ENCODE peak calls at places on chromosomes 13 and 19, in six cellular contexts. H is astrocyte of the cerebellum, G is mammary epithelial cell, X is transverse colon, E is uterus, V is lung. L is an unnamed sample.

GRCh38 chr19:49335071-49335783 is at the start of gene CD37:
- DNase-seq in H (no peak), G (no peak), X (peak), E (no peak), V (no peak), L (no peak)

GRCh38 chr19:39497850-39498261 is 891 bp upstream of the DLL3 start:
- DNase-seq in H (no peak), G (no peak), X (peak), E (no peak), V (no peak), L (no peak)

GRCh38 chr13:110309159-110309476 is 2.0 kb downstream of the COL4A2 start:
- DNase-seq in H (no peak), G (no peak), X (no peak), E (no peak), V (no peak), L (no peak)

GRCh38 chr19:41753936-41754529 is 1.3 kb upstream of the CEACAM6 start:
- DNase-seq in H (no peak), G (peak), X (peak), E (no peak), V (peak), L (no peak)

GRCh38 chr13:83895994-83896580 is 13.8 kb upstream of the SLITRK1 start:
- DNase-seq in H (peak), G (peak), X (no peak), E (no peak), V (no peak), L (no peak)

GRCh38 chr19:39474139-39474620 is 6.5 kb upstream of the TIMM50 start:
- DNase-seq in H (no peak), G (no peak), X (peak), E (peak), V (peak), L (no peak)

GRCh38 chr13:26880741-26881140 is 120.2 kb upstream of the GPR12 start:
- DNase-seq in H (no peak), G (peak), X (no peak), E (no peak), V (no peak), L (no peak)

GRCh38 chr19:16714702-16715294 is 4.8 kb upstream of the NWD1 start:
- DNase-seq in H (no peak), G (peak), X (peak), E (no peak), V (peak), L (no peak)

GRCh38 chr19:494171-495046 is 1.9 kb upstream of the MADCAM1 start:
- DNase-seq in H (no peak), G (no peak), X (no peak), E (no peak), V (no peak), L (no peak)

GRCh38 chr13:20125129-20125782 is 35.6 kb downstream of the GJA3 start:
- DNase-seq in H (peak), G (peak), X (no peak), E (no peak), V (no peak), L (peak)

GRCh38 chr19:7224995-7225394 is 69.2 kb downstream of the INSR start:
- DNase-seq in H (no peak), G (no peak), X (no peak), E (no peak), V (no peak), L (no peak)

GRCh38 chr13:31947105-31947504 is 84.5 kb upstream of the FRY start:
- DNase-seq in H (no peak), G (no peak), X (no peak), E (no peak), V (no peak), L (no peak)

GRCh38 chr19:50820549-50821247 is 2.9 kb downstream of the KLK1 start:
- DNase-seq in H (no peak), G (no peak), X (peak), E (no peak), V (no peak), L (no peak)

GRCh38 chr19:38211779-38212178 is 12.2 kb downstream of the DPF1 start:
- DNase-seq in H (no peak), G (no peak), X (no peak), E (no peak), V (no peak), L (no peak)

GRCh38 chr19:41050426-41050825 is 37.8 kb upstream of the CYP2A13 start:
- DNase-seq in H (no peak), G (no peak), X (no peak), E (no peak), V (no peak), L (no peak)

GRCh38 chr13:99465454-99465853 is 35.8 kb upstream of the TM9SF2 start:
- DNase-seq in H (no peak), G (no peak), X (no peak), E (no peak), V (no peak), L (no peak)

GRCh38 chr19:58279042-58279924 is 528 bp downstream of the ZNF8 start:
- DNase-seq in H (no peak), G (peak), X (peak), E (peak), V (peak), L (no peak)

GRCh38 chr13:96460571-96460970 is 370.7 kb downstream of the HS6ST3 start:
- DNase-seq in H (no peak), G (no peak), X (no peak), E (no peak), V (no peak), L (no peak)

GRCh38 chr13:109627649-109628048 is 158.7 kb downstream of the IRS2 start:
- DNase-seq in H (no peak), G (no peak), X (no peak), E (no peak), V (no peak), L (no peak)

GRCh38 chr19:44746946-44747738 is 1.4 kb upstream of the BCL3 start:
- DNase-seq in H (peak), G (peak), X (peak), E (peak), V (peak), L (no peak)

GRCh38 chr19:4057913-4058695 is 8.6 kb downstream of the ZBTB7A start:
- DNase-seq in H (no peak), G (peak), X (peak), E (peak), V (peak), L (peak)
- TF ChIP-seq CTCF in H (peak), G (no peak), X (no peak), E (no peak), V (no peak), L (peak)

GRCh38 chr13:60167121-60167520 is 3.4 kb upstream of the DIAPH3 start:
- DNase-seq in H (no peak), G (no peak), X (no peak), E (no peak), V (no peak), L (no peak)

GRCh38 chr13:60163525-60164471 is at the start of gene DIAPH3:
- DNase-seq in H (peak), G (peak), X (peak), E (peak), V (peak), L (no peak)

GRCh38 chr13:60164490-60164889 is 762 bp upstream of the DIAPH3 start:
- DNase-seq in H (no peak), G (no peak), X (no peak), E (no peak), V (no peak), L (no peak)

GRCh38 chr13:60162096-60162495 is 1.6 kb downstream of the DIAPH3 start:
- DNase-seq in H (no peak), G (peak), X (no peak), E (no peak), V (no peak), L (no peak)

DNA sequence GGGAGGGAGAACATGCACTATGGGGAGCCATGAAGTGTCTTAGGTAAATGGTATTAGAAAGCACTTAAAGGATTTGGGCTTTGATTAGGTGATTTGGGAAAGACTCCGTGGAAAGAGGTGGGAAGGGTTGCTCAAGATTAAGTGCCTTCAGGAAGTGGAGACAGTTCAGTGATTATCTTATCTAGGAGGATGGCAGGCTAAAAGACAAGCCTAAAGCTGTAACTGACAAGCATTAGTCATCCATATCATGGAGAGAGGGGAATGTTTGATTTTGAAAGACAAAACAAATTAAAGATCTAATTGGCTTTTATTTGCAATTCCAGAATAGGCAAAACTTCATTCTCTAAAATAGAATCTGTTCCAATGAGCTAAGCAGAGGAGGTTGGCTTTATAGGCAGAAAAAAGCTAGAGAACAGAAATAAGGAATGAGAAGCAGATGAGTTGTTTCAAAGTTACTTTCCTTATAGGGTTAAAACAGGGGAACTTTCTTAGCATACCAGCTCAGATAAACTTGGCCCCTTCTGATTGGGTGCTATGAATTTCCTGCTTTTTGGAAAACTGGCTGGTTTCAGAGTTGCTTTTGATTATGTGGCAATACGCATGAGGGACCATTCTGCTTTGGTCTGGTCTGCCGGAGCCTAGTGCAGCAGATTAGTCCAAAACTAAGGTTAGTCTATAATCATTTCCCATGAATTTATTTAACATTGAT is 1.8 kb upstream of the DIAPH3 start:
- DNase-seq in H (no peak), G (no peak), X (no peak), E (no peak), V (no peak), L (no peak)
- H3K4me3 ChIP-seq in H (no peak), G (no peak), X (no peak), E (no peak), V (no peak), L (no peak)

GRCh38 chr19:1854032-1854541 is 5.8 kb upstream of the REXO1 start:
- DNase-seq in H (no peak), G (no peak), X (no peak), E (no peak), V (no peak), L (no peak)

GRCh38 chr19:1855828-1856255 is 7.5 kb downstream of the KLF16 start:
- DNase-seq in H (no peak), G (no peak), X (no peak), E (no peak), V (no peak), L (no peak)

GRCh38 chr19:1856345-1856697 is 7.1 kb downstream of the KLF16 start:
- DNase-seq in H (no peak), G (no peak), X (no peak), E (no peak), V (no peak), L (no peak)

GRCh38 chr19:1854542-1855039 is 6.3 kb upstream of the REXO1 start:
- DNase-seq in H (no peak), G (no peak), X (peak), E (no peak), V (no peak), L (no peak)

GRCh38 chr19:1855040-1855827 is 7.0 kb upstream of the REXO1 start:
- DNase-seq in H (no peak), G (peak), X (peak), E (peak), V (peak), L (no peak)
- TF ChIP-seq CTCF in H (no peak), G (no peak), X (no peak), E (no peak), V (no peak), L (no peak)

DNA sequence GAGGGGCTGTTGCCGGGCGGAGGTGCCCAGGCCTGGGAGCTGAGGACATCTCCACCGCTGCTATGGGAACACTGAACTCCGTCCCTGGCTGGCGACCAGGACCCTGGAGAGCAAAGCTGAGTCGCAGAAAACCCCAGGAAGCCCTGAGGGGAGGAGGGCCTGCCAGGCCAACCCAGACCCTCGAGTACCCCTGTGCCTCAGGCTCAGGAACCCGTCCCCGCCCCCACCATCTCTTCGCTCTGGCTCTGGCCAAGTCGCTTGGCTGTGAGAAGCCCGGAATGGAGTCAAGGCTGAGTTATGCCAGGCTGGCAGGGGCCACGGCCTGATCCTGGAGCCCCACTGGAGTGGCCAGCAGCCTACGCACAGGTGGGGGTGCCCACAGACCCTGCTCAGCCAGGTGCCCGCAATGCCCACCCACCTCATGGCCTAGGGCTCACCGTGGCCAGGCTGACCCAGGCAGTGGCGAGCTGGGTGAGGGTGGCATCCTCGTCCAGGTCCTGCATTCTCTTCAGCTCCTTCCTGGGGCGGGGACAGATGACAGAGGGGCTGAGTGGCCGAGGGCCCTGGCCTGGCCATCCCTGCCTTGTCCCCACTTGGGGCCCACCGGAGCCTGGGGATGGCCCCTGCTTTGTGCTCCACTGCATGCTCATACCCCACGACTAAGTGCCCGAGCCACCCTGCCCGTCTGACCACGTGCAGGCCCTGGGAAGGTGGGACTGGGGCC is 8.5 kb upstream of the CERS1 start:
- DNase-seq in H (no peak), G (no peak), X (no peak), E (no peak), V (no peak), L (no peak)
- H3K4me3 ChIP-seq in H (no peak), G (no peak), X (no peak), E (no peak), V (no peak), L (no peak)

L was measured in epithelial cell of proximal tubule.